ENCODE peak calls at places on chromosomes 3 and 15, in four cellular contexts. One of them, this sample, is unnamed.

GRCh38 chr3:144142151-144142855 is 170.7 kb downstream of the DIPK2A start:
- DNase-seq in AG04450: peak; percentile 48
- DNase-seq in endodermal cell: no peak
- DNase-seq in psoas muscle: no peak
- DNase-seq in this sample: no peak

GRCh38 chr3:124518350-124518749 is 211.9 kb upstream of the UMPS start:
- DNase-seq in AG04450: no peak
- DNase-seq in endodermal cell: no peak
- DNase-seq in psoas muscle: no peak
- DNase-seq in this sample: no peak

GRCh38 chr15:81497226-81497625 is 123.2 kb upstream of the TMC3 start:
- DNase-seq in AG04450: no peak
- DNase-seq in endodermal cell: no peak
- DNase-seq in psoas muscle: no peak
- DNase-seq in this sample: no peak

GRCh38 chr15:82680200-82681102 is 29.2 kb downstream of the AP3B2 start:
- DNase-seq in AG04450: no peak
- DNase-seq in endodermal cell: peak; percentile 96
- DNase-seq in psoas muscle: peak; percentile 34
- DNase-seq in this sample: peak; percentile 66

GRCh38 chr15:60718661-60719069 is 239.7 kb upstream of the ICE2 start:
- DNase-seq in AG04450: no peak
- DNase-seq in endodermal cell: no peak
- DNase-seq in psoas muscle: no peak
- DNase-seq in this sample: no peak

GRCh38 chr15:74411686-74412085 is 22.1 kb downstream of the SEMA7A start:
- DNase-seq in AG04450: no peak
- DNase-seq in endodermal cell: no peak
- DNase-seq in psoas muscle: no peak
- DNase-seq in this sample: no peak

GRCh38 chr3:119428538-119428937 is 34.9 kb downstream of the TMEM39A start:
- DNase-seq in AG04450: no peak
- DNase-seq in endodermal cell: peak; percentile 78
- DNase-seq in psoas muscle: no peak
- DNase-seq in this sample: no peak

GRCh38 chr3:192409203-192409837 is 318.0 kb downstream of the FGF12 start:
- DNase-seq in AG04450: no peak
- DNase-seq in endodermal cell: peak; percentile 90
- DNase-seq in psoas muscle: peak; percentile 39
- DNase-seq in this sample: no peak

GRCh38 chr15:70058642-70059360 is 38.9 kb downstream of the TLE3 start:
- DNase-seq in AG04450: no peak
- DNase-seq in endodermal cell: no peak
- DNase-seq in psoas muscle: no peak
- DNase-seq in this sample: no peak

GRCh38 chr3:14345496-14346150 is 56.8 kb upstream of the SLC6A6 start:
- DNase-seq in AG04450: no peak
- DNase-seq in endodermal cell: no peak
- DNase-seq in psoas muscle: no peak
- DNase-seq in this sample: no peak

GRCh38 chr3:30440147-30440604 is 166.2 kb upstream of the TGFBR2 start:
- DNase-seq in AG04450: no peak
- DNase-seq in endodermal cell: no peak
- DNase-seq in psoas muscle: no peak
- DNase-seq in this sample: no peak

GRCh38 chr3:168124791-168125190 is 29.1 kb upstream of the GOLIM4 start:
- DNase-seq in AG04450: no peak
- DNase-seq in endodermal cell: no peak
- DNase-seq in psoas muscle: no peak
- DNase-seq in this sample: no peak

GRCh38 chr3:195151866-195152526 is 119.0 kb downstream of the XXYLT1 start:
- DNase-seq in AG04450: no peak
- DNase-seq in endodermal cell: peak; percentile 40
- DNase-seq in psoas muscle: no peak
- DNase-seq in this sample: no peak

GRCh38 chr3:76044601-76045600 is 259.6 kb upstream of the ZNF717 start:
- DNase-seq in AG04450: no peak
- DNase-seq in endodermal cell: peak; percentile 76
- DNase-seq in psoas muscle: no peak
- DNase-seq in this sample: no peak

GRCh38 chr15:71596672-71597071 is 213.7 kb upstream of the NR2E3 start:
- DNase-seq in AG04450: no peak
- DNase-seq in endodermal cell: peak; percentile 57
- DNase-seq in psoas muscle: peak; percentile 22
- DNase-seq in this sample: no peak

GRCh38 chr3:37779289-37780152 is 82.2 kb upstream of the CTDSPL start:
- DNase-seq in AG04450: peak; percentile 55
- DNase-seq in endodermal cell: peak; percentile 64
- DNase-seq in psoas muscle: no peak
- DNase-seq in this sample: no peak

GRCh38 chr3:10012106-10012505 is 14.1 kb upstream of the FANCD2 start:
- DNase-seq in AG04450: no peak
- DNase-seq in endodermal cell: no peak
- DNase-seq in psoas muscle: no peak
- DNase-seq in this sample: no peak

GRCh38 chr3:119239421-119239820 is 1.3 kb downstream of the B4GALT4 start:
- DNase-seq in AG04450: no peak
- DNase-seq in endodermal cell: no peak
- DNase-seq in psoas muscle: no peak
- DNase-seq in this sample: no peak

GRCh38 chr3:197174927-197175326 is 123.5 kb downstream of the DLG1 start:
- DNase-seq in AG04450: no peak
- DNase-seq in endodermal cell: no peak
- DNase-seq in psoas muscle: no peak
- DNase-seq in this sample: no peak

GRCh38 chr3:169760479-169760878 is 4.4 kb downstream of the TERC start:
- DNase-seq in AG04450: no peak
- DNase-seq in endodermal cell: no peak
- DNase-seq in psoas muscle: no peak
- DNase-seq in this sample: no peak

GRCh38 chr3:189148090-189148507 is 23.7 kb upstream of the TPRG1 start:
- DNase-seq in AG04450: peak; percentile 27
- DNase-seq in endodermal cell: peak; percentile 89
- DNase-seq in psoas muscle: peak; percentile 33
- DNase-seq in this sample: peak; percentile 54

GRCh38 chr3:11145888-11146287 is 8.4 kb upstream of the HRH1 start:
- DNase-seq in AG04450: peak; percentile 61
- DNase-seq in endodermal cell: no peak
- DNase-seq in psoas muscle: no peak
- DNase-seq in this sample: no peak

GRCh38 chr3:77041156-77041696 is 1.3 kb downstream of the ROBO2 start:
- DNase-seq in AG04450: no peak
- DNase-seq in endodermal cell: no peak
- DNase-seq in psoas muscle: no peak
- DNase-seq in this sample: no peak

GRCh38 chr15:31314380-31314779 is 12.3 kb upstream of the KLF13 start:
- DNase-seq in AG04450: no peak
- DNase-seq in endodermal cell: no peak
- DNase-seq in psoas muscle: no peak
- DNase-seq in this sample: no peak

GRCh38 chr15:72136170-72137051 is 18.2 kb downstream of the SENP8 start:
- DNase-seq in AG04450: no peak
- DNase-seq in endodermal cell: no peak
- DNase-seq in psoas muscle: no peak
- DNase-seq in this sample: no peak

GRCh38 chr3:188174309-188175044 is 20.5 kb downstream of the LPP start:
- DNase-seq in AG04450: no peak
- DNase-seq in endodermal cell: no peak
- DNase-seq in psoas muscle: no peak
- DNase-seq in this sample: no peak

GRCh38 chr3:24683511-24684384 is 189.1 kb upstream of the THRB start:
- DNase-seq in AG04450: peak; percentile 41
- DNase-seq in endodermal cell: no peak
- DNase-seq in psoas muscle: no peak
- DNase-seq in this sample: no peak

GRCh38 chr3:18725668-18726407 is 300.7 kb upstream of the SATB1 start:
- DNase-seq in AG04450: no peak
- DNase-seq in endodermal cell: no peak
- DNase-seq in psoas muscle: no peak
- DNase-seq in this sample: no peak

GRCh38 chr3:98587654-98588532 is 5.5 kb downstream of the CPOX start:
- DNase-seq in AG04450: no peak
- DNase-seq in endodermal cell: no peak
- DNase-seq in psoas muscle: no peak
- DNase-seq in this sample: no peak

DNA sequence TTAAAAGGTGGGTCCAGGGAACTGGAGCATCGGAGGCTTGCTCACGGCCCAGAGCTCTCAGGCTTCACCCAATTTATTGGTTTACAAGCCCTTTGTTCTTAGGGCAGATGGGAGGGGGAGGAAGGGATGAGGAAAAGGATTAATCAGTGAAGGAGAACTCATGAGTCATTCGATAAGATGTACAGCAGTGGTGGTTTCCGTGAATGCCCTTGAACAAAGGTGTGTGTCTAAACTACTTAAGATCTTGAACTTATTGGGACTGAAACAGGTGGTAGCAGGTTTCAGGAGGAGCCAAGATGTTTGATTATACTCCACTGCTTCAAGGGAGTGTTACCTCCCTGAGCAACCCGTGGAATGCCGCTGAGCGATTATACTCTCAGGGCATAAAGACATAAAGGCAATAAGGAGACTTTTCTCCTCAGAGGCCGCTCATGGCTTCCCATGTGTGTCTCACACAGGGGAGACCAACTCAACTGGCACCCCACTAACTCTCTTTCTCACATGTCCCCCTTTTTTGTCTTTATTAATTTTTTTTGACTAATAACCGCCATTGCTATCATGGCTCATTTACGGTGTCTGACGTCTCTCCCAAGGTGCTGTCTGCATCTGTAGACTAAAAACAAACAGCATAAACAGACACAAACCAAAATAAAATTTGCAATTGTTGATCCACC is 17.3 kb upstream of the SLC28A2 start:
- DNase-seq in AG04450: no peak
- DNase-seq in endodermal cell: no peak
- DNase-seq in psoas muscle: no peak
- DNase-seq in this sample: no peak
- H3K9me3 ChIP-seq in AG04450: no peaks in the 10 kb centered on the region
- H3K9me3 ChIP-seq in endodermal cell: peaks cover 39% of the 10 kb centered on the region
- H3K9me3 ChIP-seq in psoas muscle: peaks cover 3% of the 10 kb centered on the region
- H3K9me3 ChIP-seq in this sample: peaks cover 2% of the 10 kb centered on the region

GRCh38 chr3:20008646-20009045 is 3.4 kb downstream of the PP2D1 start:
- DNase-seq in AG04450: no peak
- DNase-seq in endodermal cell: no peak
- DNase-seq in psoas muscle: no peak
- DNase-seq in this sample: no peak

GRCh38 chr3:20015525-20015924 is 3.5 kb upstream of the PP2D1 start:
- DNase-seq in AG04450: no peak
- DNase-seq in endodermal cell: no peak
- DNase-seq in psoas muscle: no peak
- DNase-seq in this sample: no peak

GRCh38 chr3:20013396-20013795 is 1.3 kb upstream of the PP2D1 start:
- DNase-seq in AG04450: no peak
- DNase-seq in endodermal cell: no peak
- DNase-seq in psoas muscle: no peak
- DNase-seq in this sample: no peak

GRCh38 chr3:20007960-20008359 is 4.1 kb downstream of the PP2D1 start:
- DNase-seq in AG04450: no peak
- DNase-seq in endodermal cell: no peak
- DNase-seq in psoas muscle: no peak
- DNase-seq in this sample: no peak

GRCh38 chr3:20012164-20012563 is at the start of gene PP2D1:
- DNase-seq in AG04450: no peak
- DNase-seq in endodermal cell: no peak
- DNase-seq in psoas muscle: no peak
- DNase-seq in this sample: no peak
- H3K9me3 ChIP-seq in AG04450: no peaks in the 10 kb centered on the region
- H3K9me3 ChIP-seq in endodermal cell: no peaks in the 10 kb centered on the region
- H3K9me3 ChIP-seq in psoas muscle: no peaks in the 10 kb centered on the region
- H3K9me3 ChIP-seq in this sample: no peaks in the 10 kb centered on the region

DNA sequence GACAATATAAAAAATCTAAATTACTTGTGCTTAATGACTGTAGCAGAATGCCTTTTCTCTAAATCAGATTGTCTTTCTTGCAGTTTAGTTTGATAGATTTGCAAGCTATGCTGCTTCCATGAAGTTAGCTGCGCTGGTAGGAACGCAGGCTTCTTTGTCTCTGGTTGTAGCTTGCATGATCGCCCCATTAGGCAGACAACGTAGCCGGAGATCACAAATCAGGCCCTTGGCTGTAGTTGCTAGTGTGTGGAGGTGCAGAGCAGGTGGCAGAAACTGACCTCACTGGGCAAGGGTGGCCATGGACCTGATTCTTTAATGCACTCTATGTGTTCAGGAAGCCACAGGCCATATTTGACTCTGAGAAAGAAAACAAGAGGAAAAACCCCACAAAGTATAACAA is 6.2 kb downstream of the ZIC1 start:
- DNase-seq in AG04450: no peak
- DNase-seq in endodermal cell: peak; percentile 56
- DNase-seq in psoas muscle: no peak
- DNase-seq in this sample: no peak
- H3K9me3 ChIP-seq in AG04450: peaks cover 21% of the 10 kb centered on the region
- H3K9me3 ChIP-seq in endodermal cell: no peaks in the 10 kb centered on the region
- H3K9me3 ChIP-seq in psoas muscle: no peaks in the 10 kb centered on the region
- H3K9me3 ChIP-seq in this sample: no peaks in the 10 kb centered on the region

GRCh38 chr15:24078310-24079029 is 391.4 kb upstream of the NDN start:
- DNase-seq in AG04450: no peak
- DNase-seq in endodermal cell: no peak
- DNase-seq in psoas muscle: no peak
- DNase-seq in this sample: no peak
- H3K9me3 ChIP-seq in AG04450: peaks cover 22% of the 10 kb centered on the region
- H3K9me3 ChIP-seq in endodermal cell: peaks cover 45% of the 10 kb centered on the region
- H3K9me3 ChIP-seq in psoas muscle: peaks cover 9% of the 10 kb centered on the region
- H3K9me3 ChIP-seq in this sample: no peaks in the 10 kb centered on the region

DNA sequence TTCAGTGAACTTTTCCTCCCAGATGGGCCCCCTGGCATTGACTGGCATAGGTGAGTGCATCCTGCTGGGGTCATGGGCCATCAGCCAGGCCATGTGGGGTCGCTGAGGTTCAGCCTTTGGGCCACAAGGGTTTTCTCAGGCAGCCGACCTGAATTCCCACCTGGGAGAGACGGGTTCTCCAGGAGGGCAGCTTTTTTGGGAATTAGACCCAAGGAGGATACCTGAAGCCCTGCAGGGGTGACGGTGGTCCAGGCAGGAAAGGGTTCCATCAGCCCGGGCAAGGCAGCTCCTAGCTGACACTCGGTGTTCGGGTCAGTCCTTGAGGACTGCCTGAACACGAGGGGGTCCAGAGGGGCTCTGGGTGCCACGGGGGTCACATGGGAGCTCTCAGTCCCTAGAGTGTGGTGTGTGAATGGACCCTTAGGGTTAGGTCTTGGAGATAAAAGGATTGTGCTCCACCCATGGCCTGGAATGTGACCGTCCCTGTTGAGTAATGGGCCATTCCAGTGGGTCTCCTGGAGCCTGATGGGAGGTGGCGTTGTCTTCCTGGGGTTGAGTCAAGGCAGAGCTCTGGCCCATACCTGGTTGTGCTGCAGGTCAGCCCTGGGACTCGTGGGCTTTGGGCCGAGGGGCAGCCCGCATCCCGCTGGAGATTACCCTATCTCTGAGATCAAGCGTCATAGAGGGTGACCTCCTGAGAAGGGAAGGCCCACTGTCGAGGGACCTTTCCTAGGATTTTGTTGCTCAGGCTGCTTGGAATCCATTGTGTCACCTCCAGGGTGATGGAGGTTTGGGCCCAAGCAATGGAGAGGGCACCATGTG is 192.8 kb downstream of the UBE3A start:
- DNase-seq in AG04450: no peak
- DNase-seq in endodermal cell: peak; percentile 20
- DNase-seq in psoas muscle: peak; percentile 8
- DNase-seq in this sample: no peak
- H3K9me3 ChIP-seq in AG04450: peaks cover 99% of the 10 kb centered on the region
- H3K9me3 ChIP-seq in endodermal cell: no peaks in the 10 kb centered on the region
- H3K9me3 ChIP-seq in psoas muscle: no peaks in the 10 kb centered on the region
- H3K9me3 ChIP-seq in this sample: no peaks in the 10 kb centered on the region

This sample was measured in T-helper 17 cell.